ENCODE peak calls at places on chromosome 20, in nine cellular contexts. One of them, this sample, is unnamed.

GRCh38 chr20:44442298-44443070 is 33.2 kb upstream of the TTPAL start:
- DNase-seq in psoas muscle: no peak
- DNase-seq in COLO829: no peak
- DNase-seq in pancreas: no peak
- DNase-seq in AG09319: no peak
- DNase-seq in fibroblast of lung: no peak
- DNase-seq in LoVo: peak; percentile 71
- DNase-seq in EL: no peak
- DNase-seq in HCT116: no peak
- DNase-seq in this sample: no peak

GRCh38 chr20:9617940-9618339 is 103.5 kb downstream of the LAMP5 start:
- DNase-seq in EL: peak; percentile 21
- DNase-seq in AG09319: no peak
- DNase-seq in HCT116: peak; percentile 61
- DNase-seq in LoVo: peak; percentile 22
- DNase-seq in pancreas: peak; percentile 57
- DNase-seq in fibroblast of lung: peak; percentile 41
- DNase-seq in COLO829: no peak
- DNase-seq in psoas muscle: no peak
- DNase-seq in this sample: no peak

GRCh38 chr20:25049261-25050060 is 8.5 kb downstream of the ACSS1 start:
- DNase-seq in COLO829: no peak
- DNase-seq in psoas muscle: peak; percentile 51
- DNase-seq in HCT116: no peak
- DNase-seq in AG09319: no peak
- DNase-seq in LoVo: no peak
- DNase-seq in EL: no peak
- DNase-seq in fibroblast of lung: no peak
- DNase-seq in pancreas: peak; percentile 8
- DNase-seq in this sample: no peak

GRCh38 chr20:31841928-31842327 is 3.5 kb downstream of the FOXS1 start:
- DNase-seq in LoVo: peak; percentile 24
- DNase-seq in HCT116: no peak
- DNase-seq in EL: peak; percentile 78
- DNase-seq in fibroblast of lung: peak; percentile 87
- DNase-seq in psoas muscle: peak; percentile 60
- DNase-seq in AG09319: no peak
- DNase-seq in COLO829: no peak
- DNase-seq in pancreas: no peak
- DNase-seq in this sample: no peak

GRCh38 chr20:48667889-48668413 is 159.8 kb downstream of the PREX1 start:
- DNase-seq in HCT116: no peak
- DNase-seq in fibroblast of lung: peak; percentile 44
- DNase-seq in pancreas: no peak
- DNase-seq in AG09319: no peak
- DNase-seq in LoVo: no peak
- DNase-seq in psoas muscle: no peak
- DNase-seq in COLO829: no peak
- DNase-seq in EL: peak; percentile 11
- DNase-seq in this sample: no peak

GRCh38 chr20:52622086-52622485 is 350.1 kb upstream of the TSHZ2 start:
- DNase-seq in LoVo: no peak
- DNase-seq in pancreas: no peak
- DNase-seq in EL: no peak
- DNase-seq in AG09319: no peak
- DNase-seq in HCT116: no peak
- DNase-seq in psoas muscle: no peak
- DNase-seq in fibroblast of lung: peak; percentile 15
- DNase-seq in COLO829: no peak
- DNase-seq in this sample: no peak

GRCh38 chr20:48920527-48921167 is 864 bp upstream of the ARFGEF2 start:
- DNase-seq in COLO829: no peak
- DNase-seq in AG09319: no peak
- DNase-seq in fibroblast of lung: no peak
- DNase-seq in psoas muscle: no peak
- DNase-seq in pancreas: no peak
- DNase-seq in EL: no peak
- DNase-seq in HCT116: no peak
- DNase-seq in LoVo: no peak
- DNase-seq in this sample: no peak

GRCh38 chr20:31731321-31731717 is 7.8 kb upstream of the TPX2 start:
- DNase-seq in fibroblast of lung: no peak
- DNase-seq in HCT116: no peak
- DNase-seq in pancreas: no peak
- DNase-seq in LoVo: no peak
- DNase-seq in COLO829: no peak
- DNase-seq in EL: no peak
- DNase-seq in AG09319: no peak
- DNase-seq in psoas muscle: no peak
- DNase-seq in this sample: no peak

GRCh38 chr20:46206025-46206424 is 87.9 kb downstream of the CD40 start:
- DNase-seq in psoas muscle: no peak
- DNase-seq in pancreas: no peak
- DNase-seq in AG09319: no peak
- DNase-seq in LoVo: no peak
- DNase-seq in EL: peak; percentile 75
- DNase-seq in fibroblast of lung: peak; percentile 20
- DNase-seq in COLO829: peak; percentile 70
- DNase-seq in HCT116: no peak
- DNase-seq in this sample: no peak

GRCh38 chr20:14444106-14444505 is 106.7 kb upstream of the FLRT3 start:
- DNase-seq in EL: no peak
- DNase-seq in pancreas: no peak
- DNase-seq in COLO829: no peak
- DNase-seq in fibroblast of lung: no peak
- DNase-seq in psoas muscle: no peak
- DNase-seq in HCT116: no peak
- DNase-seq in LoVo: no peak
- DNase-seq in AG09319: no peak
- DNase-seq in this sample: no peak

This sample was measured in iPS DF 6.9.